ENCODE peak calls at places on chromosomes 11 and 22, in six cellular contexts. I, E, C, K, G and Z are unnamed samples.

GRCh38 chr11:131600591-131600990 is 230.2 kb downstream of the NTM start:
- DNase-seq in I (no peak), E (no peak), C (no peak), K (no peak), G (no peak), Z (no peak)

GRCh38 chr11:13664351-13664750 is 4.1 kb upstream of the FAR1 start:
- DNase-seq in I (no peak), E (no peak), C (no peak), K (no peak), G (no peak), Z (no peak)

GRCh38 chr11:2463766-2464277 is 19.0 kb downstream of the KCNQ1 start:
- DNase-seq in I (no peak), E (peak; percentile 62), C (no peak), K (no peak), G (no peak), Z (no peak)

GRCh38 chr22:20994128-20994901 is 7.6 kb downstream of the THAP7 start:
- DNase-seq in I (no peak), E (no peak), C (no peak), K (no peak), G (no peak), Z (no peak)

GRCh38 chr11:65096926-65097325 is 912 bp downstream of the VPS51 start:
- DNase-seq in I (no peak), E (no peak), C (no peak), K (no peak), G (no peak), Z (no peak)

GRCh38 chr11:102798012-102798746 is at the start of gene MMP1:
- DNase-seq in I (no peak), E (no peak), C (no peak), K (no peak), G (no peak), Z (no peak)

GRCh38 chr22:29470159-29470855 is 9.7 kb upstream of the NEFH start:
- DNase-seq in I (peak; percentile 54), E (peak; percentile 68), C (peak; percentile 33), K (peak; percentile 63), G (peak; percentile 92), Z (peak; percentile 76)

GRCh38 chr11:47714554-47715081 is 551 bp downstream of the AGBL2 start:
- DNase-seq in I (peak; percentile 1), E (no peak), C (no peak), K (no peak), G (no peak), Z (no peak)

GRCh38 chr11:90629251-90629806 is 406.5 kb upstream of the CHORDC1 start:
- DNase-seq in I (no peak), E (no peak), C (no peak), K (no peak), G (no peak), Z (no peak)

GRCh38 chr22:46262449-46263207 is 515 bp downstream of the PKDREJ start:
- DNase-seq in I (peak; percentile 19), E (peak; percentile 78), C (peak; percentile 72), K (peak; percentile 55), G (peak; percentile 86), Z (peak; percentile 84)

GRCh38 chr22:30869996-30870395 is 98.6 kb downstream of the MORC2 start:
- DNase-seq in I (no peak), E (no peak), C (no peak), K (no peak), G (no peak), Z (peak; percentile 28)

GRCh38 chr11:118436639-118437045 is 350 bp downstream of the KMT2A start:
- DNase-seq in I (peak; percentile 58), E (no peak), C (no peak), K (peak; percentile 34), G (peak; percentile 37), Z (peak; percentile 55)

GRCh38 chr22:44362249-44363040 is 49.7 kb upstream of the SHISAL1 start:
- DNase-seq in I (no peak), E (no peak), C (no peak), K (no peak), G (no peak), Z (peak; percentile 5)

GRCh38 chr11:47028530-47029093 is 92.1 kb downstream of the CSTPP1 start:
- DNase-seq in I (no peak), E (no peak), C (no peak), K (no peak), G (no peak), Z (no peak)

GRCh38 chr11:23556163-23556750 is 696.0 kb upstream of the CCDC179 start:
- DNase-seq in I (no peak), E (no peak), C (no peak), K (no peak), G (no peak), Z (no peak)

GRCh38 chr11:10927533-10927932 is 69.7 kb upstream of the ZBED5 start:
- DNase-seq in I (no peak), E (no peak), C (no peak), K (no peak), G (no peak), Z (no peak)

GRCh38 chr11:46697303-46697702 is 3.1 kb downstream of the ARHGAP1 start:
- DNase-seq in I (no peak), E (no peak), C (peak; percentile 43), K (no peak), G (no peak), Z (no peak)

GRCh38 chr11:3189886-3190583 is 24.9 kb upstream of the OSBPL5 start:
- DNase-seq in I (no peak), E (no peak), C (no peak), K (no peak), G (no peak), Z (no peak)

GRCh38 chr22:23183107-23183698 is 2.9 kb downstream of the BCR start:
- DNase-seq in I (no peak), E (peak; percentile 69), C (peak; percentile 35), K (peak; percentile 58), G (peak; percentile 79), Z (peak; percentile 71)

GRCh38 chr11:8026982-8027381 is 39.8 kb downstream of the EIF3F start:
- DNase-seq in I (no peak), E (no peak), C (no peak), K (no peak), G (no peak), Z (no peak)

GRCh38 chr11:1877211-1878133 is 14.2 kb downstream of the PRR33 start:
- DNase-seq in I (no peak), E (no peak), C (peak; percentile 74), K (peak; percentile 44), G (no peak), Z (peak; percentile 47)

GRCh38 chr22:20117656-20118571 is 888 bp upstream of the TRMT2A start:
- DNase-seq in I (peak; percentile 41), E (no peak), C (peak; percentile 30), K (peak; percentile 43), G (no peak), Z (peak; percentile 61)

DNA sequence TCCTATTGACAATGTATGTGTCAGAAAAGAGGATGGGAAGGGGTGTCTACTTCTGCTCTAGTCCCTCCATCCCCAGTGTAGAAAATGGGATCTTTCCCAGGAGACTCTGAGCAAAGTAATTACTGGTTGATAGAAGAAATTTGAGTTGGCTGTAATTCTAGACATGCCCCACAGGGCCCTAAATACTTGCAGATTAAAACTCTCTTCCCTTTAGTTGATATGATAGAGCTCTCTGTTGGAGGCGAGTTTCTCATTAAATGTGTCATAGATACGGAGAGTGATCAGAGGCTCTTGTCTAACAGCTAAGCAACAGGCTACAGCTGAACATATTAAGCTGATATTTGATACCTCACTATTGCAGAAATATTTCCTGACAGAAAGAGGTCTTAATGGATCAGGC is 32.9 kb downstream of the OR52E1 start:
- DNase-seq in I (no peak), E (no peak), C (no peak), K (no peak), G (no peak), Z (no peak)
- H3K4me1 ChIP-seq in I (no peaks in the 10 kb centered on the region), E (no peaks in the 10 kb centered on the region), C (no peaks in the 10 kb centered on the region), K (no peaks in the 10 kb centered on the region), G (no peaks in the 10 kb centered on the region), Z (no peaks in the 10 kb centered on the region)

GRCh38 chr11:33557201-33557600 is 143.4 kb downstream of the C11orf91 start:
- DNase-seq in I (no peak), E (no peak), C (no peak), K (no peak), G (no peak), Z (no peak)
- H3K27ac ChIP-seq in I (no peak overlapping the region), E (no peak overlapping the region), C (no peak overlapping the region), K (no peak overlapping the region), G (no peak overlapping the region), Z (no peak overlapping the region)

GRCh38 chr11:69050592-69051380 is 2.1 kb downstream of the TPCN2 start:
- DNase-seq in I (no peak), E (no peak), C (no peak), K (no peak), G (no peak), Z (no peak)
- H3K4me1 ChIP-seq in I (peaks cover 20% of the 10 kb centered on the region), E (peaks cover 51% of the 10 kb centered on the region), C (peaks cover 67% of the 10 kb centered on the region), K (peaks cover 31% of the 10 kb centered on the region), G (peaks cover 4% of the 10 kb centered on the region), Z (peaks cover 31% of the 10 kb centered on the region)

GRCh38 chr11:19232910-19233503 is 7.7 kb downstream of the E2F8 start:
- DNase-seq in I (no peak), E (no peak), C (no peak), K (no peak), G (no peak), Z (no peak)
- H3K27ac ChIP-seq in I (no peak overlapping the region), E (no peak overlapping the region), C (no peak overlapping the region), K (no peak overlapping the region), G (no peak overlapping the region), Z (no peak overlapping the region)

DNA sequence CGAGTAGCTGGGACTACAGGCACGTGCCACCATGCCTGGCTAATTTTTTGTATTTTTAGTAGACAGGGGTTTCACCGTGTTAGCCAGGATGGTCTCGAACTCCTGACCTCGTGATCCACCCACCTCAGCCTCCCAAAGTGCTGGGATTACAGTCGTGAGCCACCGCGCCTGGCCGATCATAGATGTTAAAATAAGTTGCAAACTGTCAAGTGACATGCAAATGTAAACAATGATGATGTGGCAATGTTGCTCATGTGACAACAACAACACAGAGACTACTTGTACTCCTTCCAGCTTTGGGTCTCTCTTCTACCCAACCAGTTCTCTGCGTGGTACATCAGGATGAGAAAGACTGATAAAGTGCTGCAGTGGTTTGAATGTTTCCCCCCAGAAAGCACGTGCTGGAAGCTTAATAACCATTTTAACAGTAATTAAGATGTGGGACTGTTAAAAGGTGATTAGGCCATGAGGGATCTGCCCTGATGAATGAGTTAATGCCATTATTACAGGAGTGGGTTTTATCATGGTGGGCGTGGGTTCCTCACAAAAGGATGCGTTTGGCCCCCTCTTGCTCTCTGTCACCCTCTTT is 93.9 kb downstream of the RELT start:
- DNase-seq in I (no peak), E (no peak), C (no peak), K (no peak), G (no peak), Z (no peak)
- H3K4me1 ChIP-seq in I (no peaks in the 10 kb centered on the region), E (peaks cover 51% of the 10 kb centered on the region), C (peaks cover 57% of the 10 kb centered on the region), K (no peaks in the 10 kb centered on the region), G (no peaks in the 10 kb centered on the region), Z (peaks cover 33% of the 10 kb centered on the region)

GRCh38 chr11:128375941-128376340 is 211.4 kb downstream of the ETS1 start:
- DNase-seq in I (no peak), E (no peak), C (no peak), K (no peak), G (no peak), Z (no peak)

GRCh38 chr11:128380280-128380604 is 207.1 kb downstream of the ETS1 start:
- DNase-seq in I (no peak), E (no peak), C (no peak), K (no peak), G (no peak), Z (no peak)

GRCh38 chr11:128379587-128380279 is 207.6 kb downstream of the ETS1 start:
- DNase-seq in I (no peak), E (no peak), C (no peak), K (no peak), G (no peak), Z (no peak)
- H3K27ac ChIP-seq in I (no peak overlapping the region), E (no peak overlapping the region), C (no peak overlapping the region), K (no peak overlapping the region), G (no peak overlapping the region), Z (no peak overlapping the region)